ENCODE peak calls at places on chromosome 15, in ten cellular contexts. X is ovary, O is A549, Z is stomach, N is upper lobe of left lung, Y is GM12878, D is transverse colon, C is HepG2, G is suprapubic skin, V is K562. U is an unnamed sample.

GRCh38 chr15:38996111-38996541 is 431.5 kb upstream of the RASGRP1 start:
- DNase-seq in D (no peak), Z (no peak), N (no peak), Y (no peak), V (no peak), C (no peak), X (no peak), G (no peak), O (no peak), U (no peak)

GRCh38 chr15:57827021-57827420 is 120.5 kb downstream of the POLR2M start:
- DNase-seq in Y (peak), G (no peak), V (no peak), N (no peak), C (no peak), Z (no peak), O (no peak), D (no peak), X (no peak), U (no peak)

GRCh38 chr15:42037650-42038049 is 16.8 kb upstream of the PLA2G4E start:
- DNase-seq in X (no peak), C (no peak), Y (no peak), N (peak), V (no peak), D (peak), G (peak), Z (peak), O (no peak), U (no peak)

GRCh38 chr15:40743921-40744809 is 10.9 kb downstream of the RMDN3 start:
- DNase-seq in X (no peak), O (no peak), G (peak), N (peak), C (no peak), Z (no peak), D (no peak), V (no peak), Y (no peak), U (no peak)

GRCh38 chr15:90959894-90960293 is 5.2 kb downstream of the RCCD1 start:
- DNase-seq in X (no peak), V (no peak), D (no peak), Y (no peak), N (no peak), C (no peak), Z (no peak), O (no peak), G (no peak), U (no peak)

GRCh38 chr15:39663684-39664083 is 82.8 kb downstream of the THBS1 start:
- DNase-seq in Y (no peak), C (no peak), G (no peak), D (no peak), X (no peak), V (no peak), O (no peak), N (no peak), Z (no peak), U (no peak)

GRCh38 chr15:93029613-93030429 is 59.2 kb downstream of the RGMA start:
- DNase-seq in Z (no peak), V (no peak), O (no peak), C (no peak), X (peak), N (peak), G (peak), Y (no peak), D (no peak), U (no peak)

GRCh38 chr15:58403581-58403980 is 28.2 kb upstream of the LIPC start:
- DNase-seq in G (no peak), N (no peak), D (no peak), Z (no peak), X (no peak), V (no peak), C (no peak), O (no peak), Y (no peak), U (no peak)

GRCh38 chr15:89680282-89680873 is 1.2 kb upstream of the PLIN1 start:
- DNase-seq in G (no peak), C (peak), Y (no peak), N (peak), V (no peak), O (no peak), X (peak), D (peak), Z (peak), U (peak)

GRCh38 chr15:94042163-94042954 is 189.0 kb upstream of the MCTP2 start:
- DNase-seq in G (no peak), X (no peak), D (no peak), V (no peak), N (no peak), C (no peak), O (no peak), Z (no peak), Y (no peak), U (no peak)

GRCh38 chr15:90902996-90903732 is at the start of gene MAN2A2:
- DNase-seq in Y (no peak), G (peak), O (peak), N (peak), V (peak), C (peak), Z (peak), D (peak), X (peak), U (no peak)

GRCh38 chr15:44394562-44394961 is 32.9 kb upstream of the CTDSPL2 start:
- DNase-seq in X (no peak), N (no peak), O (no peak), V (no peak), D (no peak), C (no peak), Y (no peak), Z (no peak), G (no peak), U (no peak)

GRCh38 chr15:60798821-60799220 is 319.9 kb upstream of the ICE2 start:
- DNase-seq in D (no peak), V (no peak), O (no peak), C (peak), X (no peak), Z (no peak), G (no peak), N (no peak), Y (peak), U (no peak)

GRCh38 chr15:93917181-93917580 is 314.2 kb upstream of the MCTP2 start:
- DNase-seq in X (no peak), V (no peak), Y (no peak), C (no peak), Z (no peak), G (no peak), D (no peak), N (no peak), O (no peak), U (no peak)

GRCh38 chr15:78162038-78162437 is 12.9 kb downstream of the IDH3A start:
- DNase-seq in V (no peak), O (no peak), G (no peak), Y (no peak), N (no peak), Z (no peak), X (no peak), D (no peak), C (no peak), U (no peak)

GRCh38 chr15:28125673-28126651 is 26.8 kb upstream of the OCA2 start:
- DNase-seq in V (peak), C (peak), Z (no peak), G (peak), O (peak), Y (no peak), X (no peak), D (no peak), N (no peak), U (no peak)

GRCh38 chr15:89362203-89363101 is 27.8 kb upstream of the POLG start:
- DNase-seq in Y (no peak), O (no peak), V (no peak), N (no peak), Z (no peak), G (no peak), C (no peak), X (no peak), D (no peak), U (no peak)

GRCh38 chr15:67812232-67812631 is 13.1 kb upstream of the SKOR1 start:
- DNase-seq in Y (no peak), V (no peak), X (no peak), G (peak), Z (no peak), N (no peak), C (no peak), O (no peak), D (no peak), U (no peak)

GRCh38 chr15:20644026-20644425 is 102.4 kb upstream of the GOLGA6L6 start:
- DNase-seq in X (no peak), G (no peak), N (no peak), Z (no peak), C (no peak), D (no peak), Y (no peak), O (no peak), V (no peak), U (no peak)

GRCh38 chr15:27272446-27272845 is 301.5 kb downstream of the GABRG3 start:
- DNase-seq in Z (no peak), X (no peak), D (no peak), Y (no peak), C (no peak), V (no peak), G (no peak), O (no peak), N (no peak), U (no peak)

GRCh38 chr15:68510558-68510957 is 68.2 kb upstream of the CORO2B start:
- DNase-seq in C (no peak), X (no peak), O (no peak), N (no peak), Y (no peak), D (no peak), Z (no peak), G (peak), V (no peak), U (no peak)

GRCh38 chr15:66389859-66390382 is 3.2 kb downstream of the MAP2K1 start:
- DNase-seq in G (no peak), Y (no peak), Z (no peak), N (no peak), C (no peak), X (no peak), O (no peak), D (no peak), V (no peak), U (no peak)

GRCh38 chr15:83380682-83381081 is 66.5 kb upstream of the SH3GL3 start:
- DNase-seq in Y (peak), D (peak), V (peak), G (no peak), N (peak), C (peak), X (no peak), Z (no peak), O (peak), U (no peak)

GRCh38 chr15:49649987-49650386 is 29.1 kb downstream of the DTWD1 start:
- DNase-seq in V (no peak), N (no peak), Z (no peak), O (no peak), X (no peak), C (no peak), Y (no peak), G (no peak), D (no peak), U (no peak)

GRCh38 chr15:67501177-67501835 is 19.6 kb upstream of the C15orf61 start:
- DNase-seq in Z (no peak), Y (no peak), X (no peak), C (peak), O (no peak), D (no peak), G (no peak), N (no peak), V (peak), U (no peak)

GRCh38 chr15:79874242-79874641 is 22.6 kb downstream of the MTHFS start:
- DNase-seq in V (no peak), X (no peak), Y (no peak), O (no peak), C (peak), N (no peak), Z (no peak), D (no peak), G (no peak), U (no peak)

GRCh38 chr15:71725215-71725955 is 85.0 kb upstream of the NR2E3 start:
- DNase-seq in O (no peak), Y (no peak), C (no peak), Z (no peak), N (no peak), G (no peak), X (no peak), D (no peak), V (no peak), U (no peak)

GRCh38 chr15:82040862-82041261 is 5.0 kb downstream of the MEX3B start:
- DNase-seq in Y (no peak), V (peak), Z (no peak), O (no peak), N (no peak), G (no peak), X (no peak), D (no peak), C (no peak), U (no peak)

GRCh38 chr15:78415284-78415683 is 22.7 kb upstream of the IREB2 start:
- DNase-seq in V (no peak), G (no peak), D (no peak), O (peak), Y (no peak), C (no peak), X (no peak), N (no peak), Z (no peak), U (no peak)

GRCh38 chr15:69648775-69649735 is 196.4 kb downstream of the RPLP1 start:
- DNase-seq in N (no peak), C (no peak), O (no peak), Y (no peak), Z (no peak), X (no peak), G (peak), V (no peak), D (no peak), U (no peak)

GRCh38 chr15:56349554-56349953 is 15.7 kb upstream of the TEX9 start:
- DNase-seq in Y (no peak), X (no peak), Z (no peak), V (no peak), O (no peak), D (no peak), G (no peak), C (no peak), N (no peak), U (no peak)

GRCh38 chr15:67142142-67143092 is 77.0 kb downstream of the SMAD3 start:
- DNase-seq in Z (no peak), Y (no peak), V (no peak), C (no peak), D (no peak), N (peak), X (no peak), O (no peak), G (no peak), U (no peak)

GRCh38 chr15:96408591-96409183 is 78.2 kb downstream of the NR2F2 start:
- DNase-seq in D (no peak), N (no peak), X (no peak), O (no peak), C (no peak), Z (no peak), Y (no peak), V (peak), G (no peak), U (no peak)

GRCh38 chr15:25054329-25054728 is 99.5 kb downstream of the SNRPN start:
- DNase-seq in N (peak), V (no peak), X (no peak), Z (peak), Y (no peak), G (no peak), C (no peak), D (no peak), O (no peak), U (no peak)

GRCh38 chr15:60580650-60581415 is 101.9 kb upstream of the ICE2 start:
- DNase-seq in X (no peak), N (no peak), C (peak), G (no peak), O (no peak), Y (no peak), V (no peak), Z (no peak), D (no peak), U (no peak)

GRCh38 chr15:39486546-39487081 is 94.3 kb upstream of the THBS1 start:
- DNase-seq in O (no peak), X (no peak), N (no peak), Y (no peak), D (no peak), G (no peak), V (no peak), C (no peak), Z (no peak), U (no peak)

GRCh38 chr15:46091860-46092450 is 457.1 kb downstream of the SQOR start:
- DNase-seq in V (peak), Y (no peak), G (no peak), C (peak), O (peak), D (peak), Z (no peak), X (no peak), N (no peak), U (no peak)

GRCh38 chr15:56794150-56794922 is 61.0 kb upstream of the ZNF280D start:
- DNase-seq in Y (no peak), O (no peak), N (no peak), C (no peak), Z (no peak), G (no peak), D (no peak), V (no peak), X (no peak), U (no peak)

GRCh38 chr15:55254916-55255679 is 34.5 kb downstream of the RAB27A start:
- DNase-seq in N (no peak), O (no peak), Y (no peak), X (no peak), Z (no peak), V (no peak), D (no peak), G (no peak), C (no peak), U (no peak)

DNA sequence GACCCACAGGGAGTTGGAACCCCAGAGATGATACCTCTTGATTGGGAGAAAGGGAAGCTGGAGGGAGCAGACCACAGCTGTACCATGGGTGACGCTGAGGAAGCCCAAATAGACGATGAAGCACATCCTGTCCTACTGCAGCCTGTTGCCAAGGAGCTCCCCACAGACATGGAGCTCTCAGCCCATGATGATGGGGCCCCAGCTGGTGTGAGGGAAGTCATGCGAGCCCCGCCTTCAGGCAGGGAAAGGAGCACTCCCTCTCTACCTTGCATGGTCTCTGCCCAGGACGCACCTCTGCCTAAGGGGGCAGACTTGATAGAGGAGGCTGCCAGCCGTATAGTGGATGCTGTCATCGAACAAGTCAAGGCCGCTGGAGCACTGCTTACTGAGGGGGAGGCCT is 201.1 kb downstream of the AKAP13 start:
- DNase-seq in N (peak), D (peak), Z (peak), X (no peak), V (no peak), Y (no peak), G (no peak), O (no peak), C (no peak), U (no peak)
- TF ChIP-seq EP300 in N (peak), D (no peak), Z (peak), X (no peak), V (no peak), Y (no peak), G (no peak), O (no peak), C (no peak), U (peak)

GRCh38 chr15:75821946-75822345 is 21.3 kb upstream of the UBE2Q2 start:
- DNase-seq in D (no peak), V (no peak), N (no peak), Z (no peak), Y (no peak), C (no peak), X (no peak), O (no peak), G (no peak), U (no peak)

GRCh38 chr15:75815811-75816719 is 27.2 kb upstream of the UBE2Q2 start:
- DNase-seq in Z (no peak), O (no peak), N (no peak), D (no peak), C (no peak), Y (no peak), V (no peak), G (no peak), X (no peak), U (no peak)

GRCh38 chr15:75814794-75815193 is 28.5 kb upstream of the UBE2Q2 start:
- DNase-seq in X (no peak), C (no peak), N (no peak), V (no peak), G (no peak), Y (no peak), O (no peak), Z (no peak), D (no peak), U (no peak)

GRCh38 chr15:75820206-75820605 is 23.0 kb upstream of the UBE2Q2 start:
- DNase-seq in O (no peak), N (no peak), C (no peak), X (no peak), V (no peak), Y (no peak), G (no peak), D (no peak), Z (no peak), U (no peak)

DNA sequence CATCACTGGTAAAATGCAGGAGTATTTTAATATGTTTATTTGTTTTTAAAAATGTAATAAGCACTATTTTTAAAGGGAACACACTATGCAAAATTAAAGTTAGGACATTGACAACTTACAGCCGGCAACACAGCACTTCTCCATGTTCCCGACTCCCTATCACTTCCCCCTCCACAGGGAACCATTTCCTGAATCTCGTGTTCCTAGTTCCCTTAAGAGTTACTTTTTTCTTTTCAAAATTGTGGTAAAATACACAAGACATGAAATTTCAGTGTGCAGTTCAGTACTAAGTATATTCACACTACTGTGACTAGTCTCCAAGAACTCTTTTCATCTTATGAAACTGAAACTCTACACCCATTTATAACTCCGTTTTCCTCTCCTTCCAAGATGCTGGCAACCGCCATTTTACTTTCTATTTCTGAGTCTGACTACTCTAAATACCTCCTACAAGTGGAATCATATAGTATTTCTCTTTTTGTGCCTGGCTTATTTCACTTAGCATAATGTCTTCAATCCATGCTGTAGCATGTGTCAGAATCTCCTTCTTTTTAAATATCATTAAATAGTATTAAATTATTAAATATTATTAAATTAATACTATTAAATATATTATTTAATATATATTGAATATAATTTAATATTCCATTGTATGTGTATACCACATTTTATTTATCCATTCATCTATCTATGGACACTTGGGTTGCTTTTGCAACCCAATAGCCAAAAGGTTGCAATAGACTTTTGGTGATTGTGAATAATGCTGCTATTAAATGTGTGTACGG is 25.9 kb upstream of the UBE2Q2 start:
- DNase-seq in G (no peak), N (no peak), V (no peak), Y (no peak), C (no peak), X (no peak), O (no peak), D (no peak), Z (no peak), U (no peak)
- H3K27ac ChIP-seq in G (no peak), N (no peak), V (peak), Y (no peak), C (no peak), X (no peak), O (peak), D (peak), Z (no peak), U (no peak)

GRCh38 chr15:47439870-47440155 is 277.5 kb upstream of the SEMA6D start:
- DNase-seq in Y (no peak), X (no peak), Z (no peak), V (no peak), G (no peak), C (no peak), N (no peak), D (no peak), O (no peak), U (no peak)
- TF ChIP-seq EP300 in Y (no peak), X (no peak), Z (no peak), V (no peak), G (no peak), C (no peak), N (no peak), D (no peak), O (no peak), U (no peak)

GRCh38 chr15:22961661-22962221 is 18.4 kb downstream of the CYFIP1 start:
- DNase-seq in G (no peak), O (no peak), Y (no peak), V (no peak), C (no peak), Z (no peak), X (no peak), D (no peak), N (no peak), U (no peak)

GRCh38 chr15:22962611-22963010 is 17.6 kb downstream of the CYFIP1 start:
- DNase-seq in Z (no peak), D (no peak), C (no peak), Y (no peak), O (no peak), G (no peak), N (no peak), V (no peak), X (no peak), U (no peak)

GRCh38 chr15:22966321-22967083 is 13.7 kb downstream of the CYFIP1 start:
- DNase-seq in D (no peak), Y (no peak), Z (no peak), G (no peak), V (no peak), O (no peak), N (no peak), X (no peak), C (no peak), U (no peak)

GRCh38 chr15:22960587-22960986 is 19.6 kb downstream of the CYFIP1 start:
- DNase-seq in Y (no peak), D (no peak), G (no peak), O (no peak), X (no peak), N (no peak), V (no peak), Z (no peak), C (no peak), U (no peak)

GRCh38 chr15:22963546-22964125 is 16.5 kb downstream of the CYFIP1 start:
- DNase-seq in C (no peak), Y (no peak), V (no peak), O (no peak), X (no peak), N (no peak), Z (no peak), D (no peak), G (no peak), U (no peak)
- H3K27ac ChIP-seq in C (no peak), Y (no peak), V (no peak), O (no peak), X (peak), N (peak), Z (peak), D (peak), G (no peak), U (peak)

U was measured in tibial nerve.